ENCODE peak calls at places on chromosome 7, in five cellular contexts. X, M, J, H and B are unnamed samples.

GRCh38 chr7:158394936-158395335 is 192.7 kb downstream of the PTPRN2 start:
- DNase-seq in X (no peak), M (no peak), J (no peak), H (no peak), B (no peak)

GRCh38 chr7:37643876-37644275 is 39.7 kb upstream of the GPR141 start:
- DNase-seq in X (no peak), M (no peak), J (no peak), H (no peak), B (no peak)

GRCh38 chr7:23272275-23272674 is 25.7 kb downstream of the GPNMB start:
- DNase-seq in X (no peak), M (no peak), J (no peak), H (no peak), B (no peak)

GRCh38 chr7:99459087-99459486 is 6.9 kb downstream of the ATP5MF start:
- DNase-seq in X (no peak), M (no peak), J (no peak), H (no peak), B (no peak)

GRCh38 chr7:50217961-50218360 is 86.6 kb upstream of the IKZF1 start:
- DNase-seq in X (no peak), M (no peak), J (no peak), H (no peak), B (no peak)

GRCh38 chr7:8290645-8291308 is 28.8 kb upstream of the ICA1 start:
- DNase-seq in X (no peak), M (peak; percentile 37), J (no peak), H (no peak), B (no peak)

GRCh38 chr7:131486346-131486745 is 70.1 kb downstream of the PODXL start:
- DNase-seq in X (no peak), M (no peak), J (no peak), H (no peak), B (no peak)

GRCh38 chr7:144057954-144058353 is 9.2 kb downstream of the OR2A5 start:
- DNase-seq in X (no peak), M (no peak), J (no peak), H (no peak), B (peak; percentile 6)

GRCh38 chr7:100683659-100684533 is 10.2 kb downstream of the GIGYF1 start:
- DNase-seq in X (no peak), M (no peak), J (no peak), H (no peak), B (no peak)

GRCh38 chr7:45874408-45875131 is 1.7 kb upstream of the CCDC201 start:
- DNase-seq in X (no peak), M (no peak), J (peak; percentile 29), H (no peak), B (no peak)

GRCh38 chr7:2237109-2237602 is 4.4 kb upstream of the MAD1L1 start:
- DNase-seq in X (peak; percentile 31), M (peak; percentile 62), J (no peak), H (no peak), B (no peak)

GRCh38 chr7:151456782-151457181 is 16.8 kb upstream of the CRYGN start:
- DNase-seq in X (no peak), M (no peak), J (no peak), H (no peak), B (no peak)

GRCh38 chr7:711967-712600 is 14.4 kb upstream of the DNAAF5 start:
- DNase-seq in X (no peak), M (no peak), J (no peak), H (no peak), B (no peak)
- H3K4me3 ChIP-seq in X (peak overlapping the region; percentile 71), M (peak overlapping the region; percentile 4), J (peak overlapping the region; percentile 15), H (peak overlapping the region; percentile 23), B (peak overlapping the region; percentile 23)

DNA sequence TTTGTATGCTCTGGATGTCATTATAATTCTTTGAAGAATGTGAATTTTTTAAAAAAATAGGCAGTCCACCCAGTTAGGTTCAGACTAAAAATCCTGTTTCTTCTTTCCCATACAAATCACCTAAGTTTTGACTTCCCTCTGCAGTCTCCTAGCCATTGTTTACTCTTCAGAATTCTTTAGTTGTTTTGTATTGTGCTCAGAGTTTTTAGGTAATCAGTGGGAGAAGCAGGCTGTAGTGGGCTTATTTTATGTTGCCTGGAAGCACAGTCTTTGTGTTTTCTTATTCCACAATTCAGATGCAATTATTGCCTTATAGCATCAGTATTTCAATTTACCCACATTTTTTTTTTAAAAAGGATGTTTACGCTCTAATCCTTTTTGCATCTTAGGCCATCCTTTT is 94.9 kb downstream of the AKAP9 start:
- DNase-seq in X (no peak), M (no peak), J (no peak), H (no peak), B (no peak)
- TF ChIP-seq CTCF in X (no peak), M (no peak), J (no peak), H (no peak), B (no peak)

DNA sequence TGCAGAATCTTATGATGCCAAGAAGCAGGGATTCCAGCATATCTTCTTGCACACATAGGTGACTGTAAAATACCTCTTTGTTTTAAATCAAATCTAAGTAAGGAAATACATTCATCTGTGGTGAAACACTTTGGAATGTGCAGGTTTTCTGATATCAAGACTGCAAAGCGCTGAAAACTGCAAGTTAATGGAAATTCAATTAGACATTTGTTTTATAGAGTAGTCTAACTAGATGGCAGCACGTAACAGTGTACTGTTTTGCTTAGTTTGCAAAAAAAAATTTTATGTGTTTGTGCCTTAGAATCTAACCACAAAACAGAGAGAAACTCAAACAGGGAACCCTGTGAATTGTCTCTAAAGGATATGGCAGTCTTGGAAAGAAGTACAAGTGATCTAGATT is 259.2 kb downstream of the HDAC9 start:
- DNase-seq in X (no peak), M (no peak), J (no peak), H (no peak), B (no peak)
- H3K4me3 ChIP-seq in X (no peak overlapping the region), M (no peak overlapping the region), J (no peak overlapping the region), H (no peak overlapping the region), B (no peak overlapping the region)

GRCh38 chr7:90312745-90313144 is 8.4 kb downstream of the FAM237B start:
- DNase-seq in X (no peak), M (no peak), J (no peak), H (no peak), B (no peak)
- TF ChIP-seq CTCF in X (no peak), M (no peak), J (no peak), H (peak; percentile 12), B (peak; percentile 57)

GRCh38 chr7:81882086-81882485 is 112.2 kb upstream of the HGF start:
- DNase-seq in X (no peak), M (no peak), J (no peak), H (no peak), B (no peak)

GRCh38 chr7:81884817-81885216 is 115.0 kb upstream of the HGF start:
- DNase-seq in X (no peak), M (no peak), J (no peak), H (no peak), B (no peak)

GRCh38 chr7:81887098-81887497 is 117.3 kb upstream of the HGF start:
- DNase-seq in X (no peak), M (no peak), J (peak; percentile 16), H (no peak), B (no peak)

GRCh38 chr7:81886211-81886764 is 116.4 kb upstream of the HGF start:
- DNase-seq in X (no peak), M (no peak), J (no peak), H (no peak), B (no peak)

GRCh38 chr7:81883801-81884393 is 114.0 kb upstream of the HGF start:
- DNase-seq in X (no peak), M (no peak), J (no peak), H (no peak), B (no peak)
- H3K4me3 ChIP-seq in X (no peak overlapping the region), M (no peak overlapping the region), J (no peak overlapping the region), H (no peak overlapping the region), B (no peak overlapping the region)